ENCODE peak calls at places on chromosomes 5 and 9, in four cellular contexts. A is IMR-90, H is K562, U is HepG2. P is an unnamed sample.

GRCh38 chr9:16928179-16928945 is 57.9 kb upstream of the BNC2 start:
- DNase-seq in A (peak), H (no peak), U (no peak), P (peak)

GRCh38 chr9:26946753-26947727 is at the start of gene PLAA:
- DNase-seq in A (peak), H (peak), U (peak), P (peak)

GRCh38 chr5:73229271-73229670 is 56.3 kb downstream of the TMEM174 start:
- DNase-seq in A (peak), H (no peak), U (no peak), P (no peak)

GRCh38 chr5:151742870-151743294 is 15.5 kb downstream of the ATOX1 start:
- DNase-seq in A (peak), H (peak), U (peak), P (peak)

GRCh38 chr5:132830436-132831094 is at the start of gene SHROOM1:
- DNase-seq in A (peak), H (peak), U (peak), P (peak)

GRCh38 chr5:58499951-58500350 is 8.7 kb downstream of the GAPT start:
- DNase-seq in A (no peak), H (no peak), U (no peak), P (no peak)

GRCh38 chr5:40801771-40802562 is 3.8 kb upstream of the PRKAA1 start:
- DNase-seq in A (no peak), H (peak), U (peak), P (no peak)

GRCh38 chr9:13410566-13411031 is 131.1 kb upstream of the MPDZ start:
- DNase-seq in A (no peak), H (no peak), U (no peak), P (no peak)

GRCh38 chr5:170238456-170238855 is 5.7 kb downstream of the C5orf58 start:
- DNase-seq in A (no peak), H (no peak), U (no peak), P (no peak)

GRCh38 chr5:53917095-53917494 is 356.7 kb downstream of the NDUFS4 start:
- DNase-seq in A (peak), H (peak), U (no peak), P (peak)

GRCh38 chr9:94031380-94031779 is 52.9 kb upstream of the PTPDC1 start:
- DNase-seq in A (no peak), H (peak), U (no peak), P (no peak)

GRCh38 chr9:93949694-93950449 is 5.3 kb downstream of the BARX1 start:
- DNase-seq in A (no peak), H (peak), U (no peak), P (no peak)

GRCh38 chr5:56910123-56910951 is 941 bp downstream of the SETD9 start:
- DNase-seq in A (no peak), H (peak), U (peak), P (no peak)

GRCh38 chr5:177320879-177321278 is 9.2 kb upstream of the MXD3 start:
- DNase-seq in A (no peak), H (no peak), U (no peak), P (no peak)

GRCh38 chr9:89549031-89549644 is 51.2 kb upstream of the SEMA4D start:
- DNase-seq in A (peak), H (peak), U (peak), P (peak)

GRCh38 chr9:107894572-107895261 is 405.1 kb upstream of the KLF4 start:
- DNase-seq in A (peak), H (no peak), U (no peak), P (no peak)

GRCh38 chr9:91117959-91118651 is 243.6 kb downstream of the AUH start:
- DNase-seq in A (peak), H (peak), U (no peak), P (no peak)

GRCh38 chr5:127870914-127871313 is 167.7 kb downstream of the CCDC192 start:
- DNase-seq in A (no peak), H (no peak), U (no peak), P (no peak)

GRCh38 chr5:139296862-139297326 is 3.4 kb downstream of the MATR3 start:
- DNase-seq in A (no peak), H (no peak), U (no peak), P (no peak)

GRCh38 chr9:120619751-120620655 is 40.0 kb upstream of the CDK5RAP2 start:
- DNase-seq in A (peak), H (peak), U (peak), P (peak)

GRCh38 chr5:146290318-146290717 is 48.3 kb upstream of the POU4F3 start:
- DNase-seq in A (peak), H (no peak), U (no peak), P (peak)

GRCh38 chr5:79075646-79076426 is 6.3 kb downstream of the BHMT2 start:
- DNase-seq in A (no peak), H (no peak), U (no peak), P (no peak)

GRCh38 chr5:163586431-163587033 is 81.1 kb downstream of the MAT2B start:
- DNase-seq in A (no peak), H (no peak), U (no peak), P (no peak)

GRCh38 chr5:163579729-163580128 is 74.3 kb downstream of the MAT2B start:
- DNase-seq in A (no peak), H (no peak), U (no peak), P (no peak)

GRCh38 chr5:163580516-163580915 is 75.1 kb downstream of the MAT2B start:
- DNase-seq in A (no peak), H (no peak), U (no peak), P (no peak)

GRCh38 chr5:163585206-163585605 is 79.8 kb downstream of the MAT2B start:
- DNase-seq in A (peak), H (no peak), U (no peak), P (no peak)
- TF ChIP-seq MAZ in A (no peak), H (no peak), U (no peak), P (no peak)

GRCh38 chr9:124340219-124341069 is 74.8 kb downstream of the PSMB7 start:
- DNase-seq in A (no peak), H (no peak), U (no peak), P (no peak)
- TF ChIP-seq MAZ in A (no peak), H (no peak), U (no peak), P (no peak)

DNA sequence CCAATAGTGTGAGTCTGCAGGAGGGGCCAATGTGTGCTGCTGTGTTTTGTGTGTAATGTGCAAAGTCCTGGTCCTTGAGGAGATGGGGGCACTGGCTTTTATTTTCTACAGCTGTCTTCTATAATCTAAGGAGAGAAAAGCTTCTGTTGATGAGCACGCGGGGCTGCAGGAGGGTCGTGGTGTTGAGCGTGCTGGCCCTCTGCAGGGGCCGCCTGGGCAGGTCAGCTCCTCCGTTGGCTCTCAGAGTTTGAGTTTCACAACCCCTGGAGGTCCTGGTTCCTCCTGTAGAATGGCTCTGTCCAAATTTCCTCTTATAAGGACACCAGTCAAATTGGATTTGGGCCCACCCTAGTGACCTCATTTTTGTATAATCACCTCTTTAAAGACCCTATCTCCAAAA is 12.6 kb downstream of the OR2V1 start:
- DNase-seq in A (no peak), H (no peak), U (no peak), P (no peak)
- TF ChIP-seq MAZ in A (no peak), H (no peak), U (no peak), P (no peak)

GRCh38 chr5:9347541-9348295 is 198.2 kb downstream of the SEMA5A start:
- DNase-seq in A (no peak), H (no peak), U (no peak), P (no peak)

GRCh38 chr5:9343146-9343850 is 202.6 kb downstream of the SEMA5A start:
- DNase-seq in A (peak), H (no peak), U (no peak), P (no peak)

GRCh38 chr5:9342161-9342787 is 203.6 kb downstream of the SEMA5A start:
- DNase-seq in A (no peak), H (no peak), U (no peak), P (no peak)

GRCh38 chr5:9347032-9347431 is 198.8 kb downstream of the SEMA5A start:
- DNase-seq in A (no peak), H (no peak), U (no peak), P (no peak)

GRCh38 chr5:9344751-9345240 is 201.1 kb downstream of the SEMA5A start:
- DNase-seq in A (no peak), H (no peak), U (no peak), P (no peak)
- TF ChIP-seq MAZ in A (no peak), H (no peak), U (no peak), P (no peak)

GRCh38 chr5:88736494-88736893 is 146.5 kb downstream of the MEF2C start:
- DNase-seq in A (no peak), H (no peak), U (no peak), P (no peak)

GRCh38 chr5:88732862-88733261 is 150.1 kb downstream of the MEF2C start:
- DNase-seq in A (no peak), H (no peak), U (no peak), P (no peak)

GRCh38 chr5:88734983-88735382 is 148.0 kb downstream of the MEF2C start:
- DNase-seq in A (no peak), H (peak), U (no peak), P (no peak)

GRCh38 chr5:88732181-88732633 is 150.8 kb downstream of the MEF2C start:
- DNase-seq in A (no peak), H (no peak), U (no peak), P (no peak)

GRCh38 chr5:88734191-88734640 is 148.8 kb downstream of the MEF2C start:
- DNase-seq in A (no peak), H (peak), U (no peak), P (no peak)
- TF ChIP-seq MAZ in A (no peak), H (no peak), U (no peak), P (no peak)